ENCODE peak calls at places on chromosome 11, in ten cellular contexts. One of them, this sample, is unnamed.

GRCh38 chr11:132047167-132047566 is 676.8 kb downstream of the NTM start:
- DNase-seq in endothelial cell: no peak
- DNase-seq in psoas muscle: no peak
- DNase-seq in CD4-positive, alpha-beta T cell: no peak
- DNase-seq in fibroblast of mammary gland: no peak
- DNase-seq in GM12865: no peak
- DNase-seq in kidney epithelial cell: no peak
- DNase-seq in spleen: no peak
- DNase-seq in pancreas: no peak
- DNase-seq in HFF-Myc: no peak
- DNase-seq in this sample: no peak

GRCh38 chr11:130868865-130869264 is 47.4 kb downstream of the SNX19 start:
- DNase-seq in endothelial cell: no peak
- DNase-seq in psoas muscle: no peak
- DNase-seq in CD4-positive, alpha-beta T cell: no peak
- DNase-seq in fibroblast of mammary gland: no peak
- DNase-seq in GM12865: no peak
- DNase-seq in kidney epithelial cell: no peak
- DNase-seq in spleen: no peak
- DNase-seq in pancreas: no peak
- DNase-seq in HFF-Myc: no peak
- DNase-seq in this sample: no peak

GRCh38 chr11:20156876-20157613 is 3.2 kb downstream of the DBX1 start:
- DNase-seq in endothelial cell: no peak
- DNase-seq in psoas muscle: peak; percentile 13
- DNase-seq in CD4-positive, alpha-beta T cell: peak; percentile 43
- DNase-seq in fibroblast of mammary gland: no peak
- DNase-seq in GM12865: peak; percentile 39
- DNase-seq in kidney epithelial cell: no peak
- DNase-seq in spleen: peak; percentile 78
- DNase-seq in pancreas: no peak
- DNase-seq in HFF-Myc: no peak
- DNase-seq in this sample: no peak

GRCh38 chr11:57391111-57391510 is 661 bp upstream of the PRG2 start:
- DNase-seq in endothelial cell: no peak
- DNase-seq in psoas muscle: no peak
- DNase-seq in CD4-positive, alpha-beta T cell: no peak
- DNase-seq in fibroblast of mammary gland: no peak
- DNase-seq in GM12865: no peak
- DNase-seq in kidney epithelial cell: no peak
- DNase-seq in spleen: no peak
- DNase-seq in pancreas: no peak
- DNase-seq in HFF-Myc: no peak
- DNase-seq in this sample: no peak

GRCh38 chr11:102983491-102983890 is 28.0 kb upstream of the MMP13 start:
- DNase-seq in endothelial cell: no peak
- DNase-seq in psoas muscle: no peak
- DNase-seq in CD4-positive, alpha-beta T cell: no peak
- DNase-seq in fibroblast of mammary gland: peak; percentile 38
- DNase-seq in GM12865: no peak
- DNase-seq in kidney epithelial cell: no peak
- DNase-seq in spleen: no peak
- DNase-seq in pancreas: no peak
- DNase-seq in HFF-Myc: no peak
- DNase-seq in this sample: no peak

GRCh38 chr11:30314625-30315024 is 8.3 kb upstream of the ARL14EP start:
- DNase-seq in endothelial cell: no peak
- DNase-seq in psoas muscle: no peak
- DNase-seq in CD4-positive, alpha-beta T cell: no peak
- DNase-seq in fibroblast of mammary gland: peak; percentile 16
- DNase-seq in GM12865: peak; percentile 11
- DNase-seq in kidney epithelial cell: no peak
- DNase-seq in spleen: no peak
- DNase-seq in pancreas: no peak
- DNase-seq in HFF-Myc: no peak
- DNase-seq in this sample: no peak

GRCh38 chr11:86162257-86162656 is 82.3 kb upstream of the EED start:
- DNase-seq in endothelial cell: no peak
- DNase-seq in psoas muscle: peak; percentile 39
- DNase-seq in CD4-positive, alpha-beta T cell: no peak
- DNase-seq in fibroblast of mammary gland: peak; percentile 94
- DNase-seq in GM12865: no peak
- DNase-seq in kidney epithelial cell: no peak
- DNase-seq in spleen: no peak
- DNase-seq in pancreas: no peak
- DNase-seq in HFF-Myc: peak; percentile 71
- DNase-seq in this sample: peak; percentile 76

GRCh38 chr11:78164471-78164870 is 24.0 kb downstream of the KCTD21 start:
- DNase-seq in endothelial cell: no peak
- DNase-seq in psoas muscle: no peak
- DNase-seq in CD4-positive, alpha-beta T cell: no peak
- DNase-seq in fibroblast of mammary gland: no peak
- DNase-seq in GM12865: no peak
- DNase-seq in kidney epithelial cell: no peak
- DNase-seq in spleen: no peak
- DNase-seq in pancreas: no peak
- DNase-seq in HFF-Myc: no peak
- DNase-seq in this sample: no peak

GRCh38 chr11:9664276-9665171 is 647 bp downstream of the SWAP70 start:
- DNase-seq in endothelial cell: peak; percentile 9
- DNase-seq in psoas muscle: peak; percentile 58
- DNase-seq in CD4-positive, alpha-beta T cell: peak; percentile 11
- DNase-seq in fibroblast of mammary gland: peak; percentile 52
- DNase-seq in GM12865: peak; percentile 69
- DNase-seq in kidney epithelial cell: no peak
- DNase-seq in spleen: peak; percentile 95
- DNase-seq in pancreas: peak; percentile 72
- DNase-seq in HFF-Myc: no peak
- DNase-seq in this sample: peak; percentile 50

GRCh38 chr11:90476442-90477007 is 253.7 kb upstream of the CHORDC1 start:
- DNase-seq in endothelial cell: peak; percentile 38
- DNase-seq in psoas muscle: no peak
- DNase-seq in CD4-positive, alpha-beta T cell: no peak
- DNase-seq in fibroblast of mammary gland: peak; percentile 26
- DNase-seq in GM12865: peak; percentile 74
- DNase-seq in kidney epithelial cell: peak; percentile 28
- DNase-seq in spleen: no peak
- DNase-seq in pancreas: no peak
- DNase-seq in HFF-Myc: no peak
- DNase-seq in this sample: peak; percentile 71
- TF ChIP-seq CTCF in endothelial cell: peak; percentile 72
- TF ChIP-seq CTCF in psoas muscle: peak; percentile 69
- TF ChIP-seq CTCF in CD4-positive, alpha-beta T cell: no peak
- TF ChIP-seq CTCF in fibroblast of mammary gland: peak; percentile 10
- TF ChIP-seq CTCF in GM12865: peak; percentile 38
- TF ChIP-seq CTCF in kidney epithelial cell: peak; percentile 52
- TF ChIP-seq CTCF in spleen: peak; percentile 33
- TF ChIP-seq CTCF in pancreas: peak; percentile 27
- TF ChIP-seq CTCF in HFF-Myc: no peak
- TF ChIP-seq CTCF in this sample: peak; percentile 58

GRCh38 chr11:32434387-32435151 is 770 bp downstream of the WT1 start:
- DNase-seq in endothelial cell: peak; percentile 42
- DNase-seq in psoas muscle: no peak
- DNase-seq in CD4-positive, alpha-beta T cell: no peak
- DNase-seq in fibroblast of mammary gland: no peak
- DNase-seq in GM12865: no peak
- DNase-seq in kidney epithelial cell: no peak
- DNase-seq in spleen: peak; percentile 71
- DNase-seq in pancreas: no peak
- DNase-seq in HFF-Myc: no peak
- DNase-seq in this sample: peak; percentile 29
- TF ChIP-seq CTCF in endothelial cell: no peak
- TF ChIP-seq CTCF in psoas muscle: no peak
- TF ChIP-seq CTCF in CD4-positive, alpha-beta T cell: no peak
- TF ChIP-seq CTCF in fibroblast of mammary gland: no peak
- TF ChIP-seq CTCF in GM12865: no peak
- TF ChIP-seq CTCF in kidney epithelial cell: peak; percentile 12
- TF ChIP-seq CTCF in spleen: no peak
- TF ChIP-seq CTCF in pancreas: no peak
- TF ChIP-seq CTCF in HFF-Myc: no peak
- TF ChIP-seq CTCF in this sample: no peak

GRCh38 chr11:120527111-120527748 is 15.7 kb downstream of the GRIK4 start:
- DNase-seq in endothelial cell: no peak
- DNase-seq in psoas muscle: peak; percentile 50
- DNase-seq in CD4-positive, alpha-beta T cell: no peak
- DNase-seq in fibroblast of mammary gland: peak; percentile 19
- DNase-seq in GM12865: no peak
- DNase-seq in kidney epithelial cell: no peak
- DNase-seq in spleen: peak; percentile 64
- DNase-seq in pancreas: no peak
- DNase-seq in HFF-Myc: no peak
- DNase-seq in this sample: no peak
- TF ChIP-seq CTCF in endothelial cell: no peak
- TF ChIP-seq CTCF in psoas muscle: no peak
- TF ChIP-seq CTCF in CD4-positive, alpha-beta T cell: no peak
- TF ChIP-seq CTCF in fibroblast of mammary gland: no peak
- TF ChIP-seq CTCF in GM12865: no peak
- TF ChIP-seq CTCF in kidney epithelial cell: no peak
- TF ChIP-seq CTCF in spleen: no peak
- TF ChIP-seq CTCF in pancreas: no peak
- TF ChIP-seq CTCF in HFF-Myc: no peak
- TF ChIP-seq CTCF in this sample: no peak

GRCh38 chr11:107780775-107781174 is 68.9 kb upstream of the SLN start:
- DNase-seq in endothelial cell: no peak
- DNase-seq in psoas muscle: no peak
- DNase-seq in CD4-positive, alpha-beta T cell: no peak
- DNase-seq in fibroblast of mammary gland: no peak
- DNase-seq in GM12865: peak; percentile 25
- DNase-seq in kidney epithelial cell: no peak
- DNase-seq in spleen: no peak
- DNase-seq in pancreas: no peak
- DNase-seq in HFF-Myc: no peak
- DNase-seq in this sample: peak; percentile 17
- TF ChIP-seq CTCF in endothelial cell: no peak
- TF ChIP-seq CTCF in psoas muscle: peak; percentile 8
- TF ChIP-seq CTCF in CD4-positive, alpha-beta T cell: no peak
- TF ChIP-seq CTCF in fibroblast of mammary gland: no peak
- TF ChIP-seq CTCF in GM12865: no peak
- TF ChIP-seq CTCF in kidney epithelial cell: no peak
- TF ChIP-seq CTCF in spleen: no peak
- TF ChIP-seq CTCF in pancreas: no peak
- TF ChIP-seq CTCF in HFF-Myc: peak; percentile 3
- TF ChIP-seq CTCF in this sample: no peak

GRCh38 chr11:43278302-43278956 is 33.4 kb upstream of the API5 start:
- DNase-seq in endothelial cell: no peak
- DNase-seq in psoas muscle: no peak
- DNase-seq in CD4-positive, alpha-beta T cell: no peak
- DNase-seq in fibroblast of mammary gland: peak; percentile 18
- DNase-seq in GM12865: peak; percentile 26
- DNase-seq in kidney epithelial cell: no peak
- DNase-seq in spleen: no peak
- DNase-seq in pancreas: no peak
- DNase-seq in HFF-Myc: no peak
- DNase-seq in this sample: peak; percentile 28
- TF ChIP-seq CTCF in endothelial cell: no peak
- TF ChIP-seq CTCF in psoas muscle: peak; percentile 14
- TF ChIP-seq CTCF in CD4-positive, alpha-beta T cell: no peak
- TF ChIP-seq CTCF in fibroblast of mammary gland: peak; percentile 31
- TF ChIP-seq CTCF in GM12865: peak; percentile 30
- TF ChIP-seq CTCF in kidney epithelial cell: peak; percentile 30
- TF ChIP-seq CTCF in spleen: peak; percentile 18
- TF ChIP-seq CTCF in pancreas: no peak
- TF ChIP-seq CTCF in HFF-Myc: peak; percentile 28
- TF ChIP-seq CTCF in this sample: peak; percentile 14

DNA sequence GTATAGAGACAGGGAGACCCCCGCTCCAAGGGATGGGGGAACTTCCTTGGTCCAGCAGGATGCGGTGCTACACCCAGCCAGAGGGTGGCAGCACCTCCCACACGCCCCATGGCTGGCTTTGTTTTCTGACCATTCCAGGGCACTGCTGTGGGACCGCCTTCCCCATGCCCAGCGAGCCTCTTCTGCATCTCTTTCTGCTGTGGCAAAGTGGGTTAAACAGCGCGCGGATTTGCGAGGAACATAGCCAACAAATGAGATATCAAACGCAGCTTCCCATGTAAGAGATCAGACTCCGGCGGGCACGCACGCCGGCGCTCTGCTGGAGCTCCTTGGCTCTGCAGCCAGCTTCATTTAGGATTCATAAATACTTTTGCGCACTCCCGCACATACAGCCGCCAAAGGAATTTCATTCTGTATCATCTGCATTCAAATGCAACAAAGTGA is 485.8 kb upstream of the CADM1 start:
- DNase-seq in endothelial cell: peak; percentile 66
- DNase-seq in psoas muscle: no peak
- DNase-seq in CD4-positive, alpha-beta T cell: no peak
- DNase-seq in fibroblast of mammary gland: no peak
- DNase-seq in GM12865: peak; percentile 46
- DNase-seq in kidney epithelial cell: no peak
- DNase-seq in spleen: peak; percentile 74
- DNase-seq in pancreas: no peak
- DNase-seq in HFF-Myc: no peak
- DNase-seq in this sample: no peak
- TF ChIP-seq CTCF in endothelial cell: peak; percentile 81
- TF ChIP-seq CTCF in psoas muscle: peak; percentile 45
- TF ChIP-seq CTCF in CD4-positive, alpha-beta T cell: no peak
- TF ChIP-seq CTCF in fibroblast of mammary gland: no peak
- TF ChIP-seq CTCF in GM12865: peak; percentile 77
- TF ChIP-seq CTCF in kidney epithelial cell: peak; percentile 53
- TF ChIP-seq CTCF in spleen: peak; percentile 71
- TF ChIP-seq CTCF in pancreas: peak; percentile 44
- TF ChIP-seq CTCF in HFF-Myc: no peak
- TF ChIP-seq CTCF in this sample: no peak

DNA sequence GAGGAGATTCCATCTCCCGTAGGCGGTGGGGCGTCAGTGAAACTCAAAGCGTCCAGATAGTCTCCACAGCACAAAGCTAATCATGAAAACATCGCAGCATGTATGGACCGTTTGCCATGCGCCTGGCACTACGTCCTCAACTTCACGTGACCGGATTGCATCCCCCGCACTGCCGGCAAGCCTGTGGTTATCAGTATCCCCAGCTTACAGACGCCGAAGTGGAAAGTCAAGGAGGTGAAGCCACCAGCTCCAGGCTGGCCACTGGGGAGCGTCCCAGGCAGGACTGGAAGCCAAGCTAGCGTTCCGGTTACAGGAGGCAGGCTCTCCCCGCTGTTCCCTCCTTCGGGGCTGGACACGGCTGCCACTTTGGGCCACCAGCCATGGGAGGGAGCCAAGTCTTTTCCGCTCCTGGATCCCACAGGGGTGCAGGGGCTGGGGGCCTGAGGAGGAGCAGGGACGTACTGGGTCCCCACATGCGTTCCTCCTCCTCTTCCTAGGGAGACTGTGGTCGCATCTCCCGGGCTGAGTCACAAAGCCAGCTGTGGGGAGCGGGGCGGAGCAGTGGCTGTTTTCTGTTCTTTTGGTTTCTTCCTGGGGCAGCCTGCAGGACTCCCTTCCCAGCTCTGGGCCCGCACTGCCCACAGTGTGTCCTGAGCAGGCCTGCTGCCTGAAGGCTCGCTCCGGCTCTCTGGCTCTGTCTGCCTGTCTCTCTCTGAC is 4.3 kb upstream of the OSBPL5 start:
- DNase-seq in endothelial cell: no peak
- DNase-seq in psoas muscle: peak; percentile 59
- DNase-seq in CD4-positive, alpha-beta T cell: no peak
- DNase-seq in fibroblast of mammary gland: peak; percentile 75
- DNase-seq in GM12865: no peak
- DNase-seq in kidney epithelial cell: no peak
- DNase-seq in spleen: peak; percentile 78
- DNase-seq in pancreas: peak; percentile 81
- DNase-seq in HFF-Myc: no peak
- DNase-seq in this sample: peak; percentile 72
- TF ChIP-seq CTCF in endothelial cell: no peak
- TF ChIP-seq CTCF in psoas muscle: peak; percentile 20
- TF ChIP-seq CTCF in CD4-positive, alpha-beta T cell: no peak
- TF ChIP-seq CTCF in fibroblast of mammary gland: no peak
- TF ChIP-seq CTCF in GM12865: no peak
- TF ChIP-seq CTCF in kidney epithelial cell: peak; percentile 15
- TF ChIP-seq CTCF in spleen: no peak
- TF ChIP-seq CTCF in pancreas: no peak
- TF ChIP-seq CTCF in HFF-Myc: peak; percentile 7
- TF ChIP-seq CTCF in this sample: no peak

This sample was measured in MCF 10A.